ENCODE peak calls at places on chromosomes 3 and 15, in four cellular contexts. V is sigmoid colon, M is HepG2, H is stomach. J is an unnamed sample.

GRCh38 chr3:195129072-195129643 is 141.8 kb downstream of the XXYLT1 start:
- DNase-seq in V (no peak), M (no peak), H (no peak), J (no peak)

GRCh38 chr3:36944012-36944640 is 728 bp downstream of the TRANK1 start:
- DNase-seq in V (peak; percentile 80), M (no peak), H (peak; percentile 57), J (no peak)

GRCh38 chr3:119944091-119944490 is 150.2 kb downstream of the GSK3B start:
- DNase-seq in V (no peak), M (no peak), H (no peak), J (no peak)

GRCh38 chr3:72816843-72817485 is 31.3 kb downstream of the SHQ1 start:
- DNase-seq in V (no peak), M (no peak), H (no peak), J (no peak)

GRCh38 chr3:162087361-162087760 is 590.8 kb downstream of the OTOL1 start:
- DNase-seq in V (no peak), M (no peak), H (no peak), J (no peak)

GRCh38 chr3:59653405-59654119 is 603.7 kb upstream of the CFAP20DC start:
- DNase-seq in V (no peak), M (no peak), H (no peak), J (no peak)

GRCh38 chr3:63857311-63857710 is 6.3 kb downstream of the THOC7 start:
- DNase-seq in V (no peak), M (no peak), H (no peak), J (no peak)

GRCh38 chr15:42704492-42704926 is 32.4 kb downstream of the CDAN1 start:
- DNase-seq in V (no peak), M (peak; percentile 65), H (peak; percentile 76), J (peak; percentile 14)

GRCh38 chr3:57597973-57598351 is 818 bp upstream of the ARF4 start:
- DNase-seq in V (no peak), M (no peak), H (peak; percentile 28), J (no peak)

GRCh38 chr3:14980689-14981088 is 33.3 kb downstream of the NR2C2 start:
- DNase-seq in V (no peak), M (no peak), H (no peak), J (no peak)

GRCh38 chr3:30112904-30113484 is 493.4 kb upstream of the TGFBR2 start:
- DNase-seq in V (no peak), M (peak; percentile 58), H (no peak), J (no peak)

GRCh38 chr15:45242289-45242688 is 9.7 kb upstream of the SLC28A2 start:
- DNase-seq in V (no peak), M (no peak), H (no peak), J (no peak)

GRCh38 chr15:76393614-76394013 is 57.0 kb downstream of the ISL2 start:
- DNase-seq in V (no peak), M (no peak), H (no peak), J (no peak)

GRCh38 chr15:60070838-60071493 is 66.9 kb downstream of the FOXB1 start:
- DNase-seq in V (no peak), M (no peak), H (no peak), J (no peak)

GRCh38 chr3:160106905-160107861 is 118.0 kb upstream of the C3orf80 start:
- DNase-seq in V (no peak), M (peak; percentile 98), H (peak; percentile 57), J (no peak)

DNA sequence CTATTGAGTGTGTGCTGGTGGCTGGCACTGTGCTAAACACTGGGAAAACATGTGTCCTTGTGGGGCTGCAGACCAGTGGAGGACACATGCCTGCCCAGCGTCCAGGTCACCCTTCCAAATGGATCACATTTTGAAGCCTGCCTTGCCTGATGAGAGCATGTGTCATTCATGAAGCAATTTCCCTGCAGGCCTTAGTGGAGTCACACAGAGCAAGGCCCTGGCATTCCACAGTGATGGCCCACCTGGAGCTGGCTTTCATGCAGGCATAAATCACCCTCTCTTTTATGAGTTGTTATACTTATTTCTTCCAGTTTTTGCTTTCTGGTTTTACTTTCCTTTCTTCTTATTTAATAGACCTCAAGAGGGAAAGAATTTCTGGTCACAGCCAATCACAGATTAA is 219.5 kb downstream of the EPHB1 start:
- DNase-seq in V (no peak), M (no peak), H (no peak), J (no peak)
- H3K4me3 ChIP-seq in V (no peak overlapping the region), M (no peak overlapping the region), H (no peak overlapping the region), J (no peak overlapping the region)

DNA sequence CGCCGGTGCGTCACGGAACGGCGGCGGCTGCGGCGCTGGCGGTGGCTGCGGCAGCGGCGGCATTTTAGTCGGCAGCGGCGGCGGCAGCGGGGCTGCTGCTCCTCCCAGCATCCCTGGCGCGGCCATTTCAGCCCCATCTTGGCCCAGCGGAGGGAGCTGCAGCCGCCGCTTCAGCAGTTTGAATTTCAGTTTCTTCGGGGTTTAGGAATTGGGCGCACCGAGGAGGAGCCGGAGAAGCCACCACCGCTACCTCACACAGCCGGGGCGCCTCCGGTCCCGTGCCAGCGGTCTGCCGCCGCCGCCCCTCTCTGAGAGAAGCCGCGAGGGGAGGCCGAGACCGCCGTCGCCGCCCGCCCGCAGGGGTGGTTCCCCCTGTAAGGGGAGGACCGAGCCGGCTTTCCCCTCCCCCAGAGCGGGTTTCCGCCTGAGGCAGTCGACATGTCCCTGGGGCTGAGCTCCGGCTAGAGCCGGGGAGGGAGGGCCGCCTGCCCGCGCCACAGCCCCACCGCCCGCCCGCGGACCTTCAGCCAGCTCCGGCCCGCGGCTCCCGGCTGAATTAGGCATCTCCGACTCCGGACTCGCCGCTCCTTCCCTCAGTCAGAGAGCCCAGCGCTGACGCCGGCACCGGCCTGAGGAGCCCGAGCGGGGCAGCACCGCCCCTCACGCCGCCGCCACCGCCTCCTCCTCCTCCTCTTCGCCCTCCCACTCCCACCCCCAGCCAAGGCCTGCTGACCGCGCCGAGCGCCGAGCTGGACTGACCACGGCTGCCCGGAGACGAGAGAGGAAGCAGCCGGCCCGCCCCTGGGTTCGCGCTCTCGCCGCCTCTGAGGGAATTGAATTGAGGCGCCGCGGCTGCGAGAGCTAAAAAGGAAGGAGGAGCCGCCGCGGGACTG is at the start of gene TSC22D2:
- DNase-seq in V (peak; percentile 95), M (peak; percentile 80), H (peak; percentile 97), J (no peak)
- TF ChIP-seq POLR2AphosphoS5 in V (peak; percentile 98), M (peak; percentile 70), H (peak; percentile 98), J (peak; percentile 89)

DNA sequence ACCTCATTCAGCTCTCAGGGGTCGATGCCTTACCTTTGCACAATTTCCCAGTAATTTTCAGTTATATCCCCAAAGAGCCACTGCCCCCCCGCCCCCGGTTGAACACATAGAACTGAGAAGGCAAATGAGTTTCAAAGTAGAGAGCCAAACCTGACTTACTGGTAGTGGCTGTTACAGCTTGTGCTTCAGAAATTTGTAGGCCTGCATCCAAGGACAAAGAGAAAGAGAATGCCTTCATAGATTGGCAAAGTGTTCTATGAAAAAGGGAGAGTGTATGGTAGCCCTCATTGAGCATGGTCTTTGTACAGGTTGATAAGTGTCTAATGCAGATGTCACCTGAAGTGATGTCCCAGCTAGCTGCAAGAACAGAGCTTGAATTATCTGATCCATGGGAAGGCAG is 13.9 kb downstream of the SEMA6D start:
- DNase-seq in V (no peak), M (no peak), H (no peak), J (no peak)
- H3K4me3 ChIP-seq in V (no peak overlapping the region), M (no peak overlapping the region), H (no peak overlapping the region), J (no peak overlapping the region)

DNA sequence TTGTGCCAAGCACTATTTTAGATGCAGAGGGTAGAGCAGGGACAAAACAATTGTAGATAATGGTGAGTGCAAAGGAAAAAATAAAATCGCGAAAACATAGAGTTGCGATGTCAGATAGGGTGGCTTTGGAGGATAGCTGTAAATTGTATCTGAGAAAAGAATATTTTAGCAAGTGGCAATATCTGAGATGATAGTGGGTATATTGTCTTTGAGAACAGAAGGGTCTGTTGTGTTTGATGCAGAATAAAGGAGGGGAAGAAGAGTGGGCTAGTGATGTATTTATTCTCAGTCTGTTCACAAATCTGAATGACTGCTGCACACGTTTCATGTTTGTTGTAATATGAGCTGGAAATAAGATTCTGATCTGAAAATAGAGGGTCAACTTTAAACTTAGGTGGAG is 396.8 kb downstream of the CADM2 start:
- DNase-seq in V (no peak), M (no peak), H (no peak), J (no peak)
- TF ChIP-seq POLR2AphosphoS5 in V (no peak), M (no peak), H (no peak), J (no peak)

GRCh38 chr3:31946484-31947081 is 34.5 kb downstream of the OSBPL10 start:
- DNase-seq in V (no peak), M (no peak), H (no peak), J (no peak)

GRCh38 chr3:31945738-31946052 is 35.4 kb downstream of the OSBPL10 start:
- DNase-seq in V (no peak), M (no peak), H (no peak), J (no peak)

GRCh38 chr3:31952205-31952604 is 28.9 kb downstream of the OSBPL10 start:
- DNase-seq in V (no peak), M (no peak), H (no peak), J (no peak)

GRCh38 chr3:31947671-31948091 is 33.4 kb downstream of the OSBPL10 start:
- DNase-seq in V (no peak), M (no peak), H (peak; percentile 32), J (no peak)

GRCh38 chr3:31948255-31948654 is 32.8 kb downstream of the OSBPL10 start:
- DNase-seq in V (no peak), M (no peak), H (no peak), J (no peak)
- H3K4me3 ChIP-seq in V (no peak overlapping the region), M (no peak overlapping the region), H (no peak overlapping the region), J (no peak overlapping the region)

GRCh38 chr3:134007819-134008218 is 21.9 kb downstream of the SLCO2A1 start:
- DNase-seq in V (no peak), M (no peak), H (no peak), J (no peak)

GRCh38 chr3:134013280-134013679 is 16.4 kb downstream of the SLCO2A1 start:
- DNase-seq in V (peak; percentile 11), M (no peak), H (no peak), J (no peak)

GRCh38 chr3:134009345-134010000 is 20.3 kb downstream of the SLCO2A1 start:
- DNase-seq in V (peak; percentile 14), M (no peak), H (no peak), J (no peak)

GRCh38 chr3:134004841-134005240 is 24.9 kb downstream of the SLCO2A1 start:
- DNase-seq in V (no peak), M (no peak), H (no peak), J (no peak)

GRCh38 chr3:134008630-134009156 is 21.0 kb downstream of the SLCO2A1 start:
- DNase-seq in V (peak; percentile 10), M (no peak), H (no peak), J (no peak)
- TF ChIP-seq POLR2AphosphoS5 in V (no peak), M (no peak), H (peak; percentile 3), J (no peak)

GRCh38 chr3:32870373-32871091 is 52.7 kb downstream of the TRIM71 start:
- DNase-seq in V (no peak), M (no peak), H (no peak), J (no peak)
- H3K4me3 ChIP-seq in V (no peak overlapping the region), M (no peak overlapping the region), H (no peak overlapping the region), J (no peak overlapping the region)

GRCh38 chr3:123130079-123130726 is 63.4 kb downstream of the PDIA5 start:
- DNase-seq in V (no peak), M (no peak), H (peak; percentile 36), J (no peak)
- TF ChIP-seq POLR2AphosphoS5 in V (no peak), M (no peak), H (peak; percentile 26), J (no peak)

DNA sequence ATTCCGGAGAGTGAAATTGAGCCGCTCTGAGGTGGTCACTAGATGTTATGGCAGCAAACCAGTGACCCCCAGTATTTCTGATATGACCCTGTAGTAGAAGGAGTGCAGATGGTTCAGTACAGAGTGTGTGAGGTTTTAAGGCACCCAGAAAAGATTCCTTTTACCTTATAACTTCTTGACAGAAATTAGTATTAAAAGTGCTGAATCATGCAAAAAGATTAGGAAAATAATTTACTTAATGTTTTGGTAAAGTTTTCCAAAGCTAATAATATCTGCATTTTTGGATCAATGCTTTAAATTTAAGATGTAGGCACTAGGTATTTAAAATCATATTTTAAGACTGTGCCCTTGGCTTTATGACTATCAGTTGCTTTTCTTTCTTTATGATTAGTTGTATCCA is 241.8 kb upstream of the TOPAZ1 start:
- DNase-seq in V (no peak), M (no peak), H (no peak), J (no peak)
- H3K4me3 ChIP-seq in V (no peak overlapping the region), M (no peak overlapping the region), H (no peak overlapping the region), J (peak overlapping the region; percentile 81)

J was measured in SK-N-MC.